ENCODE peak calls at places on chromosomes 7 and 10, in ten cellular contexts. H is PC-9, R is natural killer cell, L is cardiac muscle cell, C is fibroblast of lung, X is heart right ventricle, D is fibroblast of the aortic adventitia, S is astrocyte, Z is GM13976, N is Caco-2. P is an unnamed sample.

GRCh38 chr10:119350529-119351001 is 143.2 kb downstream of the GRK5 start:
- DNase-seq in H (no peak), R (no peak), L (peak), C (peak), X (peak), D (peak), S (peak), Z (no peak), N (peak), P (no peak)

GRCh38 chr7:115678049-115678982 is 352.2 kb downstream of the TFEC start:
- DNase-seq in H (no peak), R (no peak), L (peak), C (peak), X (no peak), D (peak), S (peak), Z (no peak), N (no peak), P (no peak)

GRCh38 chr7:101792051-101792651 is 25.3 kb upstream of the CUX1 start:
- DNase-seq in H (peak), R (no peak), L (peak), C (peak), X (peak), D (peak), S (peak), Z (no peak), N (no peak), P (no peak)

GRCh38 chr10:31320179-31320597 is 1.2 kb downstream of the ZEB1 start:
- DNase-seq in H (no peak), R (peak), L (peak), C (peak), X (peak), D (no peak), S (peak), Z (peak), N (peak), P (peak)

GRCh38 chr10:80468806-80469421 is 14.8 kb downstream of the TSPAN14 start:
- DNase-seq in H (peak), R (no peak), L (no peak), C (no peak), X (no peak), D (no peak), S (no peak), Z (no peak), N (no peak), P (no peak)

GRCh38 chr10:113854019-113854756 is at the start of the genes DCLRE1A and NHLRC2:
- DNase-seq in H (peak), R (peak), L (peak), C (peak), X (peak), D (peak), S (peak), Z (peak), N (peak), P (peak)

GRCh38 chr7:1843271-1843861 is 173.3 kb downstream of the ELFN1 start:
- DNase-seq in H (peak), R (no peak), L (no peak), C (peak), X (no peak), D (no peak), S (no peak), Z (no peak), N (no peak), P (no peak)

GRCh38 chr7:18655506-18655905 is 160.0 kb downstream of the HDAC9 start:
- DNase-seq in H (no peak), R (no peak), L (no peak), C (no peak), X (no peak), D (no peak), S (no peak), Z (no peak), N (no peak), P (no peak)

GRCh38 chr7:10412426-10413019 is 561.1 kb upstream of the PHF14 start:
- DNase-seq in H (no peak), R (no peak), L (peak), C (peak), X (peak), D (peak), S (peak), Z (peak), N (peak), P (peak)

GRCh38 chr7:156113733-156114132 is 301.5 kb upstream of the SHH start:
- DNase-seq in H (no peak), R (no peak), L (no peak), C (no peak), X (no peak), D (no peak), S (no peak), Z (no peak), N (no peak), P (no peak)

DNA sequence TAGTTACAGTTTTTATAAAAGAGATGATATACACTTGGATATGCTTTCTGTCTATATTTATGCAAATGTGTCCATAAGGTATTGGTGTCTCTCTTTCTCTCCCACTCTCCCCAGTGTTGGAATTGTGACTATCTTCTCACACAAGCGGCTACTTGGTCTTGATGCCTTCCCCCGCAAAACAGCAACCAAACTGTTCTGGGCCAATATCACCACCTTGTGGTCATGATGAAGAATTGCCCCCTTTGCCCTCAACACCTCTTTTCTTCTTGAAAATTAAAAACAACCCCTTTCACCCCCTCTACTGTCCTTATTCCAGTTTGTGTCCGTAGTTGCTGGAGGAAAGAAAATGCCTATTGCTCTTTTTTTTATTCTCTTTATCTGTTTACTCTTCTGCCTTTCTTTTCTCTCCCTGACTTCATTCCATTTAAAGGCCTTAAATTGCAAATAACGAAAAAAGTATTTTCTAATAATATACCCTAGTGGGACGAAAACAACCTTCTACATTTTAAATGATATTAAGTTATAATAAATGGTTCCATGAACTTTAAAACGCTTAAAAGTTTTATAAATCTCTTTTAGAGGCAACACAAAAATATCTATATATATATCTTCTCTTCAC is 65.0 kb downstream of the IKZF1 start:
- DNase-seq in H (no peak), R (no peak), L (peak), C (no peak), X (no peak), D (no peak), S (no peak), Z (peak), N (peak), P (peak)
- TF ChIP-seq CTCF in H (peak), R (peak), L (peak), C (peak), X (peak), D (peak), S (no peak), Z (peak), N (peak), P (peak)

GRCh38 chr10:21402606-21403083 is 122.8 kb downstream of the SKIDA1 start:
- DNase-seq in H (no peak), R (no peak), L (peak), C (peak), X (peak), D (peak), S (peak), Z (no peak), N (no peak), P (no peak)

GRCh38 chr10:21401196-21401595 is 124.3 kb downstream of the SKIDA1 start:
- DNase-seq in H (no peak), R (no peak), L (no peak), C (peak), X (no peak), D (peak), S (peak), Z (no peak), N (no peak), P (no peak)

GRCh38 chr10:21406595-21407218 is 118.8 kb downstream of the SKIDA1 start:
- DNase-seq in H (no peak), R (no peak), L (peak), C (peak), X (peak), D (peak), S (peak), Z (no peak), N (no peak), P (no peak)

GRCh38 chr10:21403256-21404015 is 122.0 kb downstream of the SKIDA1 start:
- DNase-seq in H (no peak), R (no peak), L (no peak), C (no peak), X (no peak), D (no peak), S (no peak), Z (no peak), N (no peak), P (no peak)

DNA sequence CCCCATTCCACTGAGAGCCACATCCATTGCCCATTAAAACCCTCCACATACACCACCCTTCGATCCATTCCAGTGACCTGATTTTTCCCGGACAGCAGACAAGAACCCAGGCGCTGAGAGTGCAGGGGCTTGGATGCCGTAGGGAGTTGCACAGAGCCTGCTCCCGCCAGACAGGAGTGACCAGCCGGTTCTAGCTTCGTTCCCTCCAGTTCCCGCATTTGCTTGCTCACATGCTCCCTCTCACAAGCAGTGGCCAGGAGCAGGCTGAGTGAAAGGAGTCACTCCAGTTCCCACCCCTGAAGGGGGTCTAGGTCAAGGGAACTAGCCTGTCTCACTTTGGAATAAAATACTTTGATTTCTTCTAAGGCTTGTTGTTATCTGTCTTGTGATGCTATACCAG is 119.5 kb downstream of the SKIDA1 start:
- DNase-seq in H (no peak), R (no peak), L (no peak), C (no peak), X (no peak), D (no peak), S (no peak), Z (no peak), N (no peak), P (no peak)
- TF ChIP-seq CTCF in H (no peak), R (no peak), L (no peak), C (no peak), X (no peak), D (no peak), S (no peak), Z (no peak), N (no peak), P (no peak)

DNA sequence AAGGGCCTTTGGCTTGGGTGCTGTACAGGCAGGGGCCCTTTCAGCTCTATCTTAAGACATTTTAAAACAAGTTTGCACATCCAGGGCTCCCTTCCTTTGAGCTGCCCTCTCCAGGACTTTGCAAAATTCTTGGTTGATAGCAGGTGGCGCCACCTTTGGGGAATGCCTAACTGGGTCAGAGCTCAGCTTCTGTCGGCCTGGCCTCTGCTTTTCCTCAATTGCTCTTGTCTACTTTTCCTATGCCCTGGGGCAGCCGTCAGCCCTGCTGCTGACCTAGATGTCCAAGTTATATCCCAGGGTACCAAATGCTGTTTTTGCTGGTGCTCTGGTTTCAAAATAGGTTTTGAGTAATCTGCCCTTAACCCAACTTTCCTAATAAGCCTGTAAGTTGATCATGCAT is 65.8 kb downstream of the APBB1IP start:
- DNase-seq in H (no peak), R (no peak), L (no peak), C (no peak), X (no peak), D (no peak), S (no peak), Z (no peak), N (peak), P (no peak)
- TF ChIP-seq CTCF in H (no peak), R (no peak), L (no peak), C (no peak), X (no peak), D (no peak), S (no peak), Z (peak), N (peak), P (peak)

DNA sequence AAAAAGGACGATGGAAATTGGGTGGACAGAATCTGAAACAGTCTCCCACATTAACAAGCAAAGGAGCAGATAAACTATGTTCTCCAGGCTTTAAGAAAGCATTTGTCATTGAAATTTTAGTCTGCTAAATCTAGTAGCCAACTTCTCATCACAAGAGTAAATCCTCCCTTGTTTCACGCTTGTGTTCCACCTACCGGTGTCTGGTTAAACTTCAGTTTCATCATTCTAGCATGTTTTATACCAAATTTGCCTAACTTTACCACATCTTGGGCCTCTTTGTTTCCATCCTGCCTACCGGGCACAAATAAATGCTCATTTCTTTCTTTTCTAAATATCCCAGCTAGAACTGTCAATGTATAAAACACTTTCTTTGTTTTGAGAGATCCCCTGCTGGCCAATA is 5.8 kb downstream of the LIPA start:
- DNase-seq in H (no peak), R (no peak), L (no peak), C (no peak), X (no peak), D (no peak), S (no peak), Z (peak), N (no peak), P (peak)
- TF ChIP-seq CTCF in H (no peak), R (no peak), L (no peak), C (no peak), X (no peak), D (no peak), S (no peak), Z (no peak), N (no peak), P (peak)

P was measured in GM13977.